ENCODE peak calls at places on chromosome 9, in six cellular contexts. F is left ventricle myocardium superior; G is fibroblast of the conjunctiva; I is activated T-helper 1 cell treated with Interleukin-2 at 50 U/mL for 16 hours; A is GM23248; S is activated T-cell treated with anti-CD3 and anti-CD28 coated beads, Interleukin-2, amount 50 U/mL, for 1 hour. O is an unnamed sample.
A peak's percentile ranks its signal among the peaks of the same experiment; 100 is the strongest.

GRCh38 chr9:42852133-42852532 is 668.7 kb downstream of the SPATA31A6 start:
- DNase-seq in F (peak; percentile 53), G (no peak), I (no peak), A (peak; percentile 67), S (no peak), O (peak; percentile 7)

GRCh38 chr9:36433386-36433785 is 33.3 kb upstream of the RNF38 start:
- DNase-seq in F (no peak), G (no peak), I (no peak), A (no peak), S (no peak), O (no peak)

GRCh38 chr9:2791246-2791645 is 52.6 kb downstream of the PUM3 start:
- DNase-seq in F (no peak), G (no peak), I (no peak), A (no peak), S (no peak), O (no peak)

GRCh38 chr9:38405841-38406240 is 13.3 kb downstream of the ALDH1B1 start:
- DNase-seq in F (no peak), G (no peak), I (no peak), A (peak; percentile 47), S (no peak), O (no peak)

GRCh38 chr9:89446440-89447310 is 51.2 kb downstream of the SEMA4D start:
- DNase-seq in F (peak; percentile 23), G (no peak), I (no peak), A (no peak), S (no peak), O (no peak)

GRCh38 chr9:80492221-80492620 is 920.5 kb downstream of the TLE4 start:
- DNase-seq in F (peak; percentile 26), G (no peak), I (no peak), A (no peak), S (no peak), O (no peak)

GRCh38 chr9:96156578-96156977 is 145.4 kb downstream of the HSD17B3 start:
- DNase-seq in F (no peak), G (no peak), I (no peak), A (no peak), S (no peak), O (no peak)

GRCh38 chr9:88303785-88304495 is 84.3 kb upstream of the SPIN1 start:
- DNase-seq in F (no peak), G (no peak), I (no peak), A (peak; percentile 79), S (no peak), O (no peak)

GRCh38 chr9:132369421-132369820 is 14.6 kb upstream of the SETX start:
- DNase-seq in F (no peak), G (no peak), I (no peak), A (no peak), S (no peak), O (no peak)

GRCh38 chr9:19186240-19186639 is 44.3 kb upstream of the DENND4C start:
- DNase-seq in F (no peak), G (no peak), I (no peak), A (peak; percentile 65), S (no peak), O (no peak)

GRCh38 chr9:14043491-14043890 is 270.4 kb downstream of the NFIB start:
- DNase-seq in F (no peak), G (no peak), I (no peak), A (no peak), S (no peak), O (no peak)

GRCh38 chr9:92094655-92095054 is 20.6 kb downstream of the SPTLC1 start:
- DNase-seq in F (no peak), G (no peak), I (no peak), A (peak; percentile 25), S (no peak), O (no peak)

GRCh38 chr9:92631452-92632211 is 38.3 kb downstream of the IPPK start:
- DNase-seq in F (no peak), G (no peak), I (no peak), A (no peak), S (no peak), O (no peak)

GRCh38 chr9:130940693-130941576 is 1.9 kb upstream of the FIBCD1 start:
- DNase-seq in F (peak; percentile 82), G (no peak), I (peak; percentile 55), A (peak; percentile 55), S (peak; percentile 77), O (no peak)

GRCh38 chr9:37292896-37293295 is 129.6 kb upstream of the GRHPR start:
- DNase-seq in F (no peak), G (no peak), I (no peak), A (no peak), S (no peak), O (no peak)

GRCh38 chr9:126696764-126697145 is 83.0 kb downstream of the LMX1B start:
- DNase-seq in F (no peak), G (no peak), I (no peak), A (no peak), S (no peak), O (no peak)

GRCh38 chr9:122145462-122145861 is 14.1 kb downstream of the NDUFA8 start:
- DNase-seq in F (no peak), G (no peak), I (no peak), A (no peak), S (no peak), O (no peak)

GRCh38 chr9:96884443-96884842 is 30.1 kb upstream of the ZNF782 start:
- DNase-seq in F (no peak), G (peak; percentile 5), I (no peak), A (peak; percentile 73), S (no peak), O (no peak)

GRCh38 chr9:124260769-124261603 is 3.2 kb downstream of the NEK6 start:
- DNase-seq in F (no peak), G (peak; percentile 29), I (no peak), A (peak; percentile 90), S (no peak), O (peak; percentile 50)

GRCh38 chr9:121434946-121435345 is 64.7 kb downstream of the GGTA1 start:
- DNase-seq in F (no peak), G (peak; percentile 32), I (no peak), A (peak; percentile 72), S (no peak), O (no peak)

O was measured in pons.